ENCODE peak calls at places on chromosomes 5 and 9, in four cellular contexts. N is Panc1, W is adrenal gland, T is fibroblast of pulmonary artery. Z is an unnamed sample.
A peak's percentile ranks its signal among the peaks of the same experiment; 100 is the strongest.

GRCh38 chr9:134191455-134192209 is 27.3 kb upstream of the RNU6ATAC start:
- DNase-seq in N (no peak), W (no peak), T (no peak), Z (no peak)

GRCh38 chr9:115673599-115673998 is 480.0 kb upstream of the PAPPA start:
- DNase-seq in N (no peak), W (no peak), T (peak; percentile 61), Z (no peak)

GRCh38 chr5:163915481-163915961 is 410.1 kb downstream of the MAT2B start:
- DNase-seq in N (no peak), W (no peak), T (peak; percentile 32), Z (peak; percentile 89)

GRCh38 chr9:79060726-79061125 is 511.0 kb upstream of the TLE4 start:
- DNase-seq in N (no peak), W (no peak), T (no peak), Z (no peak)

GRCh38 chr9:130390986-130391385 is 53.8 kb upstream of the ASS1 start:
- DNase-seq in N (no peak), W (no peak), T (no peak), Z (no peak)

GRCh38 chr9:133207021-133207531 is 2.0 kb downstream of the OBP2B start:
- DNase-seq in N (no peak), W (no peak), T (no peak), Z (no peak)

GRCh38 chr5:133934311-133934710 is 34.1 kb downstream of the C5orf15 start:
- DNase-seq in N (no peak), W (no peak), T (no peak), Z (no peak)

GRCh38 chr5:89401659-89402058 is 518.7 kb upstream of the MEF2C start:
- DNase-seq in N (no peak), W (no peak), T (no peak), Z (no peak)

GRCh38 chr5:114238771-114239313 is 123.0 kb upstream of the KCNN2 start:
- DNase-seq in N (no peak), W (no peak), T (no peak), Z (no peak)

GRCh38 chr5:155665371-155665770 is 651.8 kb downstream of the KIF4B start:
- DNase-seq in N (no peak), W (no peak), T (no peak), Z (no peak)

GRCh38 chr5:179275941-179276837 is 69.1 kb downstream of the ADAMTS2 start:
- DNase-seq in N (no peak), W (peak; percentile 52), T (peak; percentile 97), Z (peak; percentile 38)

GRCh38 chr9:86445636-86446035 is 91.4 kb upstream of the TUT7 start:
- DNase-seq in N (no peak), W (no peak), T (no peak), Z (no peak)

GRCh38 chr9:90868555-90868954 is 66.9 kb downstream of the SYK start:
- DNase-seq in N (no peak), W (no peak), T (peak; percentile 8), Z (no peak)

GRCh38 chr5:180301253-180301652 is 9.4 kb upstream of the MAPK9 start:
- DNase-seq in N (no peak), W (no peak), T (no peak), Z (no peak)

GRCh38 chr9:13744233-13744954 is 464.9 kb upstream of the MPDZ start:
- DNase-seq in N (no peak), W (no peak), T (no peak), Z (no peak)

GRCh38 chr5:156570615-156571014 is 243.7 kb downstream of the SGCD start:
- DNase-seq in N (no peak), W (no peak), T (no peak), Z (no peak)

GRCh38 chr5:109506556-109506955 is 96.8 kb upstream of the PJA2 start:
- DNase-seq in N (no peak), W (no peak), T (no peak), Z (no peak)

GRCh38 chr5:135487839-135488514 is 35.8 kb upstream of the TIFAB start:
- DNase-seq in N (no peak), W (no peak), T (no peak), Z (no peak)

GRCh38 chr5:168315991-168316578 is 24.6 kb downstream of the WWC1 start:
- DNase-seq in N (no peak), W (no peak), T (no peak), Z (no peak)

GRCh38 chr5:111602817-111603445 is 90.6 kb upstream of the STARD4 start:
- DNase-seq in N (no peak), W (no peak), T (no peak), Z (no peak)

GRCh38 chr9:81499571-81499970 is 189.8 kb downstream of the TLE1 start:
- DNase-seq in N (no peak), W (no peak), T (no peak), Z (no peak)

GRCh38 chr5:103035701-103036100 is 84.2 kb downstream of the GIN1 start:
- DNase-seq in N (no peak), W (no peak), T (no peak), Z (no peak)

DNA sequence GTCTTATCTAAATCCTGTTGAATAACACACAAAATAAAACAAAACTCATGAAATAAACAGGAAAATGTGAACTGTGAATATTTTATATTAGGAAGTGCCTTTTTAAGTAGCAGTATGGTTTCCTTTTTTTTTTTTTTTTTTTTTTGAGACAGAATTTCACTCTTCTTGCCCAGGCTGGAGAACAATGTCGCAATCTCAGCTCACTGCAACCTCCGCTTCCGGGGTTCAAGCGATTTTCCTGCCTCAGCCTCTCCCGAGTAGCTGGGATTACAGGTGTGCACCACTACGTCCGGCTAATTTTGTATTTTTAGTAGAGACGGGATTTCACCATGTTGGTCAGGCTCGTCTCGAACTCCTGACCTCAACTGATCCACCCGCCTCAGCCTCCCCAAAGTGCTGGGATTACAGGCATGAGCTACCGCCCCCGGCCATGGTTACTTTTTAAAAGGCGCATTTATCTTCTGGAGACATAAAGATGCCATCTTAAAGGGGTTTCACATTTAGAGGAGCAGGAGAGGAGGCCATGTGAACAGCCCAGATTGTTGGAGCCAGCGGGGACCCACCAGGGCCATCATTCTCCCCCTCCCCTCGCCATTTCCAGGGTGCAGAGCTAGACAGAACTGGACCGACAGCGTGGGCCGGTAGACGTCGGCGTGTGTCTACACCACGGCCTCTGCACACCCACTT is 64.1 kb downstream of the ROR2 start:
- DNase-seq in N (no peak), W (no peak), T (no peak), Z (no peak)
- H3K4me3 ChIP-seq in N (no peak overlapping the region), W (no peak overlapping the region), T (no peak overlapping the region), Z (no peak overlapping the region)

GRCh38 chr9:131812116-131812790 is 72.4 kb upstream of the RAPGEF1 start:
- DNase-seq in N (no peak), W (no peak), T (no peak), Z (no peak)

GRCh38 chr9:131811405-131811804 is 71.5 kb upstream of the RAPGEF1 start:
- DNase-seq in N (no peak), W (no peak), T (no peak), Z (no peak)

GRCh38 chr9:131809941-131810344 is 70.1 kb upstream of the RAPGEF1 start:
- DNase-seq in N (no peak), W (no peak), T (peak; percentile 26), Z (no peak)

GRCh38 chr9:131813116-131813515 is 73.2 kb upstream of the RAPGEF1 start:
- DNase-seq in N (no peak), W (no peak), T (peak; percentile 10), Z (no peak)

DNA sequence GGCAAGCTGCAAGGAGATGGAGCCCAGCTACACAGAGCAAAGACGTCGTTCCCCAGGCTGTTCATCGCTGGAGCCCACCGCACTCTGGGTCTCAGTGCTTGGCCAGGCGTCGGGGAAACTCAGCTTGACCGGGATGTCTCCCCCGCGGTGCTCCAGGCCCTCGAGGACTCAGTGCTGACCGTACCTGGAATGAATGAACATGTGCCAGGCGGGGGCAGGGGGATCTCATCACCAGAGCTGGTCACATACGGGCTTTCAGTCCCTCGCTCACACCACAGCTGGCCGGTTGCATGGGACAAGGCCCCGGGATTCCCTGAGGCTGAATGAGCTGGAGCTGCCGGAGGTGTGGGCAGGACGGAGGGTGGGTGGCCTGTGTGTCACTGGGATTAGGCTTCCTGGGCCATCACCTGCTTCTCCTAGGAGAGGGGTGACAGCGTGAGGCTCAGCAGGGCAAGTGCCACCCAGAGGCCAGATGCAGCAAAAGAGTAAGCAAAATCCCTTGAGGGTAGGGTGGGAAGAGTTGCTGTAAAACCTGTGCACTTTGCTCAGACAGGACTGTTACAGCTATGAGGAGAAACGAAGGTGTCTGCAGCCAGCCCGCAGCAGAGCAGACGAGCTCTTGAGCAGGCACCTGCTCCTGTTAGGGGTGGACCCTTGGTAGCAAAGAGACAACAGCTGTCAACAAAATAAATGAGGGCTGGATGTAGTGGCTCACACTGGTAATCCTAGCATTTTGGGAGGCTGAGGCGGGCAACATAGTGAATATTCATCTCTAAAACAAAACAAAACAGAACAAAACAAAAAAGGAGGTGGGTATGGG is 70.7 kb upstream of the RAPGEF1 start:
- DNase-seq in N (no peak), W (no peak), T (no peak), Z (peak; percentile 30)
- TF ChIP-seq CTCF in N (no peak), W (no peak), T (no peak), Z (peak; percentile 12)

DNA sequence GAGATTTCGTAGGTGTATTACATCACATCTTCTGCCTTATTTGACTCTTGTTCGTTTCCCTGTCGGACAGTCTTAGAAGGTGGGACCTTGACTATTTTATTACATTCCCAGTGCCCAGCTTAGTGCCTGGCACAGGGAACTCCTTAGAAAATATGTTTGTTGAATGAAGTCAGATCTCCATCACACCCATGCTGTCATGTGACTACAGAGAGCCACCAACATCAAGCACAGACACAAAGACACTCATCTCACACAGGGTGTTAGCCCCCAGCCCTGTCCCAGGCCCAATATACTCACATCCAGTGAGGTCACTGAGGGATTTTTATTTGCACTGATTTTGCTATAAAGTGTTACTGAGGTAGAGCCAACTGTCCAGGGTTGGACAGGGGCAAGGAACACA is 692 bp upstream of the SRA1 start:
- DNase-seq in N (no peak), W (no peak), T (no peak), Z (no peak)
- H3K4me3 ChIP-seq in N (peak overlapping the region; percentile 85), W (no peak overlapping the region), T (no peak overlapping the region), Z (peak overlapping the region; percentile 48)

GRCh38 chr5:66903709-66904108 is 292.9 kb downstream of the CD180 start:
- DNase-seq in N (no peak), W (no peak), T (no peak), Z (no peak)
- TF ChIP-seq CTCF in N (no peak), W (no peak), T (no peak), Z (no peak)